ENCODE peak calls at places on chromosomes 3 and 15, in eight cellular contexts. K, C, M, O, U, B, F and S are unnamed samples.

GRCh38 chr3:142028174-142028833 is 121.0 kb downstream of the TFDP2 start:
- DNase-seq in K (peak), C (peak), M (peak), O (peak), U (peak), B (peak), F (peak), S (peak)

GRCh38 chr3:66153961-66154923 is 66.6 kb upstream of the SLC25A26 start:
- DNase-seq in K (peak), C (no peak), M (no peak), O (no peak), U (no peak), B (peak), F (peak), S (peak)

GRCh38 chr15:96947296-96947695 is 616.8 kb downstream of the NR2F2 start:
- DNase-seq in K (peak), C (no peak), M (no peak), O (no peak), U (no peak), B (no peak), F (no peak), S (no peak)

GRCh38 chr3:150410311-150411105 is 2.4 kb downstream of the TSC22D2 start:
- DNase-seq in K (peak), C (peak), M (peak), O (peak), U (no peak), B (peak), F (peak), S (peak)

GRCh38 chr3:194275231-194275671 is 75.9 kb downstream of the CPN2 start:
- DNase-seq in K (no peak), C (no peak), M (no peak), O (peak), U (no peak), B (no peak), F (no peak), S (no peak)

GRCh38 chr3:12681586-12682371 is 17.9 kb upstream of the RAF1 start:
- DNase-seq in K (no peak), C (no peak), M (peak), O (no peak), U (no peak), B (no peak), F (peak), S (peak)

GRCh38 chr15:74725845-74726773 is 781 bp upstream of the CYP1A1 start:
- DNase-seq in K (peak), C (peak), M (peak), O (peak), U (no peak), B (peak), F (no peak), S (peak)

GRCh38 chr15:67109141-67110034 is 44.0 kb downstream of the SMAD3 start:
- DNase-seq in K (peak), C (peak), M (no peak), O (no peak), U (peak), B (no peak), F (peak), S (peak)

GRCh38 chr15:41585140-41586047 is 26.4 kb downstream of the TYRO3 start:
- DNase-seq in K (peak), C (no peak), M (peak), O (peak), U (no peak), B (peak), F (peak), S (peak)

GRCh38 chr15:51076898-51077564 is 17.7 kb downstream of the TNFAIP8L3 start:
- DNase-seq in K (peak), C (peak), M (no peak), O (peak), U (no peak), B (no peak), F (no peak), S (peak)

GRCh38 chr3:20622304-20622703 is 436.3 kb upstream of the SGO1 start:
- DNase-seq in K (peak), C (no peak), M (peak), O (no peak), U (no peak), B (no peak), F (peak), S (peak)

GRCh38 chr15:58760385-58761009 is 10.6 kb upstream of the MINDY2 start:
- DNase-seq in K (peak), C (no peak), M (no peak), O (no peak), U (no peak), B (no peak), F (no peak), S (no peak)

GRCh38 chr3:190696777-190697501 is 165.6 kb downstream of the GMNC start:
- DNase-seq in K (peak), C (no peak), M (no peak), O (peak), U (no peak), B (peak), F (peak), S (peak)

GRCh38 chr15:23538657-23539056 is 26.8 kb upstream of the MKRN3 start:
- DNase-seq in K (no peak), C (no peak), M (no peak), O (no peak), U (no peak), B (no peak), F (no peak), S (no peak)

GRCh38 chr15:71336671-71337070 is 221.4 kb downstream of the THSD4 start:
- DNase-seq in K (no peak), C (no peak), M (peak), O (no peak), U (no peak), B (no peak), F (no peak), S (no peak)

GRCh38 chr15:74199293-74199645 is 3.3 kb downstream of the STRA6 start:
- DNase-seq in K (no peak), C (no peak), M (no peak), O (no peak), U (no peak), B (no peak), F (no peak), S (no peak)

GRCh38 chr15:95017950-95018349 is 786.6 kb downstream of the MCTP2 start:
- DNase-seq in K (peak), C (no peak), M (peak), O (peak), U (no peak), B (peak), F (no peak), S (no peak)

GRCh38 chr15:70234256-70234965 is 136.7 kb upstream of the TLE3 start:
- DNase-seq in K (no peak), C (no peak), M (no peak), O (no peak), U (no peak), B (no peak), F (peak), S (peak)

GRCh38 chr3:53490131-53490474 is 4.3 kb upstream of the CACNA1D start:
- DNase-seq in K (no peak), C (no peak), M (no peak), O (no peak), U (no peak), B (no peak), F (no peak), S (no peak)

GRCh38 chr3:47096955-47097354 is 67.0 kb downstream of the SETD2 start:
- DNase-seq in K (no peak), C (no peak), M (peak), O (no peak), U (no peak), B (no peak), F (peak), S (peak)

GRCh38 chr3:14406336-14406735 is 3.9 kb downstream of the SLC6A6 start:
- DNase-seq in K (no peak), C (no peak), M (no peak), O (no peak), U (no peak), B (no peak), F (no peak), S (no peak)

GRCh38 chr3:14406762-14407161 is 4.4 kb downstream of the SLC6A6 start:
- DNase-seq in K (no peak), C (no peak), M (no peak), O (no peak), U (no peak), B (no peak), F (no peak), S (no peak)

GRCh38 chr3:14404396-14405119 is 2.2 kb downstream of the SLC6A6 start:
- DNase-seq in K (no peak), C (no peak), M (no peak), O (no peak), U (no peak), B (no peak), F (no peak), S (no peak)

GRCh38 chr3:14405886-14406238 is 3.5 kb downstream of the SLC6A6 start:
- DNase-seq in K (no peak), C (no peak), M (no peak), O (no peak), U (no peak), B (no peak), F (no peak), S (no peak)

GRCh38 chr3:14405120-14405885 is 2.9 kb downstream of the SLC6A6 start:
- DNase-seq in K (no peak), C (no peak), M (no peak), O (no peak), U (no peak), B (no peak), F (no peak), S (peak)
- H3K4me3 ChIP-seq in K (peak), C (no peak), M (no peak), O (peak), U (peak), B (no peak), F (no peak), S (peak)

GRCh38 chr3:15272431-15273196 is 59.8 kb downstream of the SH3BP5 start:
- DNase-seq in K (peak), C (no peak), M (no peak), O (peak), U (no peak), B (no peak), F (no peak), S (peak)
- H3K4me3 ChIP-seq in K (no peak), C (no peak), M (no peak), O (no peak), U (no peak), B (no peak), F (no peak), S (no peak)

DNA sequence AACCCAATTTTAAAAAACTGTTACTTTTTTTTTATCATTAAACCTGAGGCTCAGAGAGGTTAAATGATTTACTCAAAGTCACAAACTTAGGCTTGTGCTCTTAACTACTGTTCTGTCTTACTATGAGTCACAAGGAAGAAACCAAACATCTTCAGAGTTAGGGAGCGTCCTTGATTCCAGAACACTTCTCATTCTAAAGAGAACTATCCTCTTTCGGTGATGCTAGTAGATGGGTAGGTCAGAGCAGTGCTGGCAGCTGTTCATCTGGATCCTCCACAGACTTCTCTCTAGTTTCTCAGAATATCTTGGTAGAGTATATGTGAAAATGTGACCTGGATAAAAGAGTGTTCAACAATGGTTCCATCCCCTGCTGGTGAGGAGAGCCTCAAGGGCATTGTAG is 3.3 kb downstream of the ARL6IP5 start:
- DNase-seq in K (no peak), C (no peak), M (peak), O (no peak), U (no peak), B (no peak), F (peak), S (peak)
- H3K4me3 ChIP-seq in K (no peak), C (peak), M (peak), O (peak), U (peak), B (peak), F (no peak), S (peak)

GRCh38 chr15:60912984-60913697 is 316.0 kb downstream of the RORA start:
- DNase-seq in K (no peak), C (no peak), M (peak), O (no peak), U (no peak), B (no peak), F (no peak), S (no peak)

GRCh38 chr15:60913901-60914300 is 315.2 kb downstream of the RORA start:
- DNase-seq in K (no peak), C (no peak), M (no peak), O (no peak), U (no peak), B (no peak), F (no peak), S (no peak)

GRCh38 chr15:60916674-60917468 is 312.2 kb downstream of the RORA start:
- DNase-seq in K (peak), C (peak), M (peak), O (peak), U (peak), B (peak), F (peak), S (peak)

GRCh38 chr15:60916032-60916673 is 312.9 kb downstream of the RORA start:
- DNase-seq in K (peak), C (no peak), M (no peak), O (no peak), U (no peak), B (no peak), F (no peak), S (no peak)

GRCh38 chr15:60914360-60914759 is 314.7 kb downstream of the RORA start:
- DNase-seq in K (no peak), C (no peak), M (no peak), O (no peak), U (no peak), B (no peak), F (no peak), S (no peak)
- H3K4me3 ChIP-seq in K (no peak), C (no peak), M (no peak), O (no peak), U (no peak), B (no peak), F (no peak), S (no peak)

GRCh38 chr3:50139308-50139707 is 15.8 kb upstream of the SEMA3F start:
- DNase-seq in K (peak), C (no peak), M (no peak), O (no peak), U (no peak), B (no peak), F (no peak), S (no peak)
- H3K4me3 ChIP-seq in K (peak), C (no peak), M (no peak), O (no peak), U (no peak), B (no peak), F (no peak), S (no peak)

DNA sequence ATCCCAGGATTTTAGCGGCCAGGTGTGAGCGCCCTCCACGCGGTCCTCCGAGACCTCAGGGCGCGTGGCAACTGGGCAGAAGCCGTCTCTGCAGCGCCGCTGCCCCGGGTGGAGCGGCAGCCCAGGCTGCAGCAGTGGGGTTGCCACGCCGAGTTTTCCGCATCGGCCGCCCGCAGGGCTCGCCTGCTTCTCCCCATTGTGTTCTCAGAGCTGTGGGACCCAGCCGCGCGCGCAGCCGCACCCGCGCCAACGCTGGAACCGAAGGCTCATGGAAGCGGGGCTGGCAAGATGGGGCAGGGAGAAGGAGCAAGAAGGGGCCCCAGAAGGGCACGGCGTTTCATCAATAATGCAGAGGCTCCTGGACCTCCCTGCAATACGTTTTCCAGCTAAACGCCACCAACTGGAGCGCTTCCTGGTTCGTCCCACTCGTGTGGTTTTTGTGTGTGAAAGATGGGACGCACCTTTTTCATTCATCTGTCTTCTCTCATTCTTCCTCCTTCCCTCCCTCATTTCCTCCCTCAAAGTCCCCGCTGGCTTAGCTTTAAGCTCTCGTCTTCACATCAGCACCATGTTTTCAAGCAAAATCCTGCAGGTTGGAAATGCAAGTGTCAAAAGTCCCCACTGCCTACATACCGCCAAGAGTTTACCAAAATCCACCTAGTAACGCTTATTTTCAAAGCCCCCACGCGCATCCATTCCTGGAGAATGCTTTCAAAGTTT is 1.2 kb downstream of the ROBO1 start:
- DNase-seq in K (peak), C (no peak), M (no peak), O (no peak), U (no peak), B (peak), F (no peak), S (no peak)
- H3K4me3 ChIP-seq in K (peak), C (no peak), M (no peak), O (peak), U (no peak), B (peak), F (no peak), S (no peak)

DNA sequence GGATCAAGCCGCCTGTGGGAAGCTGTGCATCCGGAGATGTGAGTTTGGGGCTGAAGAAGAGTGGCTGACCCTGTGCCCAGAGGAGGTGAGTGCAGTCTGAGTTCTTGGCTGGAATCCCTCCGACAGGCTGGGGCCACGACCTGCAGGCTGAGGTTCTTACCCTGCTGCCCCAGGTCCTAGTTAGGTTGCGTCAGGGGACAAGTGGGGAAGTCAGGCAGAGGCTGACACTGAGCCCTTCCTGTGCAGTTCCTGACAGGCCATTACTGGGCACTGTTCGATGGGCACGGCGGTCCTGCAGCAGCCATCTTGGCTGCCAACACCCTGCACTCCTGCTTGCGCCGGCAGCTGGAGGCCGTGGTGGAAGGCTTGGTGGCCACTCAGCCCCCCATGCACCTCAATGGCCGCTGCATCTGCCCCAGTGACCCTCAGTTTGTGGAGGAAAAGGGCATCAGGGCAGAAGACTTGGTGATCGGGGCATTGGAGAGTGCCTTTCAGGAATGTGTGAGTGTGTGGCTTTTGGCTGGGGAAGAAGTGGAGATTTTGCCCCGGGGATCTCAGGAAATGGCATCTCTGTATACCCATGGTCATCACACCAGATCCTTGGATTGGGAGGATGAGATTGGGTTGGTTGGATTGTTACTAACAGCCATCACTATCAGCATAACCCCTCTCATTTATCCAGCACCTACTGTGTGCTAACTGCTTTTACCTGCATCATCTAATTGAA is 1.3 kb downstream of the PPM1M start:
- DNase-seq in K (no peak), C (no peak), M (no peak), O (no peak), U (no peak), B (no peak), F (no peak), S (no peak)
- H3K4me3 ChIP-seq in K (peak), C (peak), M (no peak), O (peak), U (peak), B (no peak), F (no peak), S (no peak)